ENCODE peak calls at places on chromosomes 7 and 10, in eight cellular contexts. One of them, this sample, is unnamed.

GRCh38 chr10:21530168-21530567 is 3.9 kb upstream of the MLLT10 start:
- DNase-seq in H54: no peak
- DNase-seq in AG09309: no peak
- DNase-seq in cerebellum: no peak
- DNase-seq in osteocyte: no peak
- DNase-seq in left lung: no peak
- DNase-seq in transverse colon: no peak
- DNase-seq in activated naive CD8-positive, alpha-beta T cell treated with anti-CD3 and anti-CD28 coated beads, Interleukin-2, amount 50 U/mL, for 24 hours: no peak
- DNase-seq in this sample: no peak

GRCh38 chr10:42879380-42880254 is 97.0 kb downstream of the BMS1 start:
- DNase-seq in H54: no peak
- DNase-seq in AG09309: no peak
- DNase-seq in cerebellum: no peak
- DNase-seq in osteocyte: peak; percentile 83
- DNase-seq in left lung: no peak
- DNase-seq in transverse colon: no peak
- DNase-seq in activated naive CD8-positive, alpha-beta T cell treated with anti-CD3 and anti-CD28 coated beads, Interleukin-2, amount 50 U/mL, for 24 hours: no peak
- DNase-seq in this sample: no peak

GRCh38 chr10:118868618-118869017 is 113.8 kb upstream of the CACUL1 start:
- DNase-seq in H54: no peak
- DNase-seq in AG09309: no peak
- DNase-seq in cerebellum: no peak
- DNase-seq in osteocyte: no peak
- DNase-seq in left lung: no peak
- DNase-seq in transverse colon: no peak
- DNase-seq in activated naive CD8-positive, alpha-beta T cell treated with anti-CD3 and anti-CD28 coated beads, Interleukin-2, amount 50 U/mL, for 24 hours: no peak
- DNase-seq in this sample: no peak

GRCh38 chr10:103979530-103979929 is 12.6 kb downstream of the SLK start:
- DNase-seq in H54: no peak
- DNase-seq in AG09309: no peak
- DNase-seq in cerebellum: no peak
- DNase-seq in osteocyte: no peak
- DNase-seq in left lung: no peak
- DNase-seq in transverse colon: no peak
- DNase-seq in activated naive CD8-positive, alpha-beta T cell treated with anti-CD3 and anti-CD28 coated beads, Interleukin-2, amount 50 U/mL, for 24 hours: no peak
- DNase-seq in this sample: no peak

GRCh38 chr10:56317603-56318002 is 43.5 kb downstream of the ZWINT start:
- DNase-seq in H54: no peak
- DNase-seq in AG09309: no peak
- DNase-seq in cerebellum: no peak
- DNase-seq in osteocyte: no peak
- DNase-seq in left lung: no peak
- DNase-seq in transverse colon: no peak
- DNase-seq in activated naive CD8-positive, alpha-beta T cell treated with anti-CD3 and anti-CD28 coated beads, Interleukin-2, amount 50 U/mL, for 24 hours: no peak
- DNase-seq in this sample: no peak

GRCh38 chr7:102152672-102153585 is 133.7 kb upstream of the SH2B2 start:
- DNase-seq in H54: peak; percentile 32
- DNase-seq in AG09309: peak; percentile 13
- DNase-seq in cerebellum: no peak
- DNase-seq in osteocyte: no peak
- DNase-seq in left lung: peak; percentile 40
- DNase-seq in transverse colon: no peak
- DNase-seq in activated naive CD8-positive, alpha-beta T cell treated with anti-CD3 and anti-CD28 coated beads, Interleukin-2, amount 50 U/mL, for 24 hours: no peak
- DNase-seq in this sample: no peak

GRCh38 chr7:151239837-151240459 is 7.7 kb downstream of the CHPF2 start:
- DNase-seq in H54: no peak
- DNase-seq in AG09309: no peak
- DNase-seq in cerebellum: no peak
- DNase-seq in osteocyte: no peak
- DNase-seq in left lung: no peak
- DNase-seq in transverse colon: no peak
- DNase-seq in activated naive CD8-positive, alpha-beta T cell treated with anti-CD3 and anti-CD28 coated beads, Interleukin-2, amount 50 U/mL, for 24 hours: no peak
- DNase-seq in this sample: no peak

GRCh38 chr10:62083413-62083794 is 181.9 kb downstream of the ARID5B start:
- DNase-seq in H54: no peak
- DNase-seq in AG09309: no peak
- DNase-seq in cerebellum: no peak
- DNase-seq in osteocyte: no peak
- DNase-seq in left lung: no peak
- DNase-seq in transverse colon: no peak
- DNase-seq in activated naive CD8-positive, alpha-beta T cell treated with anti-CD3 and anti-CD28 coated beads, Interleukin-2, amount 50 U/mL, for 24 hours: no peak
- DNase-seq in this sample: no peak

GRCh38 chr7:136071106-136071505 is 93.9 kb upstream of the MTPN start:
- DNase-seq in H54: no peak
- DNase-seq in AG09309: no peak
- DNase-seq in cerebellum: no peak
- DNase-seq in osteocyte: no peak
- DNase-seq in left lung: no peak
- DNase-seq in transverse colon: no peak
- DNase-seq in activated naive CD8-positive, alpha-beta T cell treated with anti-CD3 and anti-CD28 coated beads, Interleukin-2, amount 50 U/mL, for 24 hours: no peak
- DNase-seq in this sample: no peak

GRCh38 chr10:69457771-69458237 is 6.5 kb downstream of the TSPAN15 start:
- DNase-seq in H54: no peak
- DNase-seq in AG09309: no peak
- DNase-seq in cerebellum: no peak
- DNase-seq in osteocyte: no peak
- DNase-seq in left lung: no peak
- DNase-seq in transverse colon: no peak
- DNase-seq in activated naive CD8-positive, alpha-beta T cell treated with anti-CD3 and anti-CD28 coated beads, Interleukin-2, amount 50 U/mL, for 24 hours: no peak
- DNase-seq in this sample: no peak

GRCh38 chr10:70597856-70598815 is 4.4 kb downstream of the PRF1 start:
- DNase-seq in H54: no peak
- DNase-seq in AG09309: no peak
- DNase-seq in cerebellum: no peak
- DNase-seq in osteocyte: peak; percentile 78
- DNase-seq in left lung: no peak
- DNase-seq in transverse colon: no peak
- DNase-seq in activated naive CD8-positive, alpha-beta T cell treated with anti-CD3 and anti-CD28 coated beads, Interleukin-2, amount 50 U/mL, for 24 hours: no peak
- DNase-seq in this sample: no peak

GRCh38 chr10:96683065-96683464 is 37.2 kb downstream of the PIK3AP1 start:
- DNase-seq in H54: no peak
- DNase-seq in AG09309: peak; percentile 81
- DNase-seq in cerebellum: no peak
- DNase-seq in osteocyte: no peak
- DNase-seq in left lung: no peak
- DNase-seq in transverse colon: no peak
- DNase-seq in activated naive CD8-positive, alpha-beta T cell treated with anti-CD3 and anti-CD28 coated beads, Interleukin-2, amount 50 U/mL, for 24 hours: no peak
- DNase-seq in this sample: peak; percentile 3

GRCh38 chr7:94414481-94414880 is 19.8 kb downstream of the COL1A2 start:
- DNase-seq in H54: no peak
- DNase-seq in AG09309: no peak
- DNase-seq in cerebellum: no peak
- DNase-seq in osteocyte: no peak
- DNase-seq in left lung: no peak
- DNase-seq in transverse colon: no peak
- DNase-seq in activated naive CD8-positive, alpha-beta T cell treated with anti-CD3 and anti-CD28 coated beads, Interleukin-2, amount 50 U/mL, for 24 hours: no peak
- DNase-seq in this sample: no peak

GRCh38 chr7:149171894-149172533 is 23.3 kb upstream of the ZNF282 start:
- DNase-seq in H54: no peak
- DNase-seq in AG09309: no peak
- DNase-seq in cerebellum: no peak
- DNase-seq in osteocyte: no peak
- DNase-seq in left lung: no peak
- DNase-seq in transverse colon: no peak
- DNase-seq in activated naive CD8-positive, alpha-beta T cell treated with anti-CD3 and anti-CD28 coated beads, Interleukin-2, amount 50 U/mL, for 24 hours: no peak
- DNase-seq in this sample: no peak

GRCh38 chr7:90701021-90701420 is 104.9 kb downstream of the CDK14 start:
- DNase-seq in H54: no peak
- DNase-seq in AG09309: no peak
- DNase-seq in cerebellum: no peak
- DNase-seq in osteocyte: no peak
- DNase-seq in left lung: no peak
- DNase-seq in transverse colon: no peak
- DNase-seq in activated naive CD8-positive, alpha-beta T cell treated with anti-CD3 and anti-CD28 coated beads, Interleukin-2, amount 50 U/mL, for 24 hours: no peak
- DNase-seq in this sample: no peak

GRCh38 chr7:151992375-151992774 is 33.1 kb upstream of the GALNT11 start:
- DNase-seq in H54: peak; percentile 27
- DNase-seq in AG09309: no peak
- DNase-seq in cerebellum: peak; percentile 9
- DNase-seq in osteocyte: no peak
- DNase-seq in left lung: peak; percentile 62
- DNase-seq in transverse colon: peak; percentile 39
- DNase-seq in activated naive CD8-positive, alpha-beta T cell treated with anti-CD3 and anti-CD28 coated beads, Interleukin-2, amount 50 U/mL, for 24 hours: peak; percentile 49
- DNase-seq in this sample: no peak

GRCh38 chr10:75592888-75593643 is 161.6 kb downstream of the LRMDA start:
- DNase-seq in H54: no peak
- DNase-seq in AG09309: no peak
- DNase-seq in cerebellum: no peak
- DNase-seq in osteocyte: no peak
- DNase-seq in left lung: no peak
- DNase-seq in transverse colon: no peak
- DNase-seq in activated naive CD8-positive, alpha-beta T cell treated with anti-CD3 and anti-CD28 coated beads, Interleukin-2, amount 50 U/mL, for 24 hours: no peak
- DNase-seq in this sample: no peak

GRCh38 chr7:140059288-140060242 is 3.2 kb downstream of the PARP12 start:
- DNase-seq in H54: peak; percentile 75
- DNase-seq in AG09309: peak; percentile 82
- DNase-seq in cerebellum: no peak
- DNase-seq in osteocyte: peak; percentile 66
- DNase-seq in left lung: peak; percentile 66
- DNase-seq in transverse colon: peak; percentile 89
- DNase-seq in activated naive CD8-positive, alpha-beta T cell treated with anti-CD3 and anti-CD28 coated beads, Interleukin-2, amount 50 U/mL, for 24 hours: peak; percentile 46
- DNase-seq in this sample: peak; percentile 67

GRCh38 chr7:35537067-35538023 is 157.6 kb downstream of the HERPUD2 start:
- DNase-seq in H54: peak; percentile 95
- DNase-seq in AG09309: peak; percentile 5
- DNase-seq in cerebellum: peak; percentile 73
- DNase-seq in osteocyte: peak; percentile 91
- DNase-seq in left lung: peak; percentile 71
- DNase-seq in transverse colon: peak; percentile 81
- DNase-seq in activated naive CD8-positive, alpha-beta T cell treated with anti-CD3 and anti-CD28 coated beads, Interleukin-2, amount 50 U/mL, for 24 hours: peak; percentile 84
- DNase-seq in this sample: peak; percentile 15

GRCh38 chr10:1591045-1591444 is 146.3 kb downstream of the ADARB2 start:
- DNase-seq in H54: no peak
- DNase-seq in AG09309: no peak
- DNase-seq in cerebellum: no peak
- DNase-seq in osteocyte: no peak
- DNase-seq in left lung: no peak
- DNase-seq in transverse colon: no peak
- DNase-seq in activated naive CD8-positive, alpha-beta T cell treated with anti-CD3 and anti-CD28 coated beads, Interleukin-2, amount 50 U/mL, for 24 hours: no peak
- DNase-seq in this sample: no peak

GRCh38 chr7:68688416-68689086 is 909.7 kb upstream of the AUTS2 start:
- DNase-seq in H54: no peak
- DNase-seq in AG09309: no peak
- DNase-seq in cerebellum: no peak
- DNase-seq in osteocyte: no peak
- DNase-seq in left lung: no peak
- DNase-seq in transverse colon: no peak
- DNase-seq in activated naive CD8-positive, alpha-beta T cell treated with anti-CD3 and anti-CD28 coated beads, Interleukin-2, amount 50 U/mL, for 24 hours: no peak
- DNase-seq in this sample: no peak

GRCh38 chr10:112827951-112828350 is 122.1 kb upstream of the TCF7L2 start:
- DNase-seq in H54: no peak
- DNase-seq in AG09309: no peak
- DNase-seq in cerebellum: no peak
- DNase-seq in osteocyte: no peak
- DNase-seq in left lung: no peak
- DNase-seq in transverse colon: no peak
- DNase-seq in activated naive CD8-positive, alpha-beta T cell treated with anti-CD3 and anti-CD28 coated beads, Interleukin-2, amount 50 U/mL, for 24 hours: no peak
- DNase-seq in this sample: no peak

GRCh38 chr7:6578114-6579084 is 1.1 kb downstream of the ZDHHC4 start:
- DNase-seq in H54: no peak
- DNase-seq in AG09309: no peak
- DNase-seq in cerebellum: no peak
- DNase-seq in osteocyte: no peak
- DNase-seq in left lung: no peak
- DNase-seq in transverse colon: no peak
- DNase-seq in activated naive CD8-positive, alpha-beta T cell treated with anti-CD3 and anti-CD28 coated beads, Interleukin-2, amount 50 U/mL, for 24 hours: no peak
- DNase-seq in this sample: no peak

GRCh38 chr10:44306147-44306710 is 78.7 kb downstream of the CXCL12 start:
- DNase-seq in H54: peak; percentile 44
- DNase-seq in AG09309: peak; percentile 67
- DNase-seq in cerebellum: no peak
- DNase-seq in osteocyte: no peak
- DNase-seq in left lung: no peak
- DNase-seq in transverse colon: no peak
- DNase-seq in activated naive CD8-positive, alpha-beta T cell treated with anti-CD3 and anti-CD28 coated beads, Interleukin-2, amount 50 U/mL, for 24 hours: no peak
- DNase-seq in this sample: peak; percentile 86

GRCh38 chr7:112160130-112160770 is 45.9 kb downstream of the DOCK4 start:
- DNase-seq in H54: no peak
- DNase-seq in AG09309: no peak
- DNase-seq in cerebellum: no peak
- DNase-seq in osteocyte: no peak
- DNase-seq in left lung: no peak
- DNase-seq in transverse colon: no peak
- DNase-seq in activated naive CD8-positive, alpha-beta T cell treated with anti-CD3 and anti-CD28 coated beads, Interleukin-2, amount 50 U/mL, for 24 hours: no peak
- DNase-seq in this sample: no peak

GRCh38 chr7:50502001-50502684 is 52.0 kb upstream of the FIGNL1 start:
- DNase-seq in H54: peak; percentile 77
- DNase-seq in AG09309: peak; percentile 62
- DNase-seq in cerebellum: no peak
- DNase-seq in osteocyte: no peak
- DNase-seq in left lung: peak; percentile 57
- DNase-seq in transverse colon: peak; percentile 55
- DNase-seq in activated naive CD8-positive, alpha-beta T cell treated with anti-CD3 and anti-CD28 coated beads, Interleukin-2, amount 50 U/mL, for 24 hours: no peak
- DNase-seq in this sample: peak; percentile 54

GRCh38 chr7:44294325-44295069 is 30.9 kb downstream of the CAMK2B start:
- DNase-seq in H54: no peak
- DNase-seq in AG09309: no peak
- DNase-seq in cerebellum: peak; percentile 0
- DNase-seq in osteocyte: no peak
- DNase-seq in left lung: peak; percentile 20
- DNase-seq in transverse colon: peak; percentile 3
- DNase-seq in activated naive CD8-positive, alpha-beta T cell treated with anti-CD3 and anti-CD28 coated beads, Interleukin-2, amount 50 U/mL, for 24 hours: no peak
- DNase-seq in this sample: no peak

GRCh38 chr10:96667401-96667800 is 52.9 kb downstream of the PIK3AP1 start:
- DNase-seq in H54: no peak
- DNase-seq in AG09309: no peak
- DNase-seq in cerebellum: peak; percentile 65
- DNase-seq in osteocyte: no peak
- DNase-seq in left lung: no peak
- DNase-seq in transverse colon: no peak
- DNase-seq in activated naive CD8-positive, alpha-beta T cell treated with anti-CD3 and anti-CD28 coated beads, Interleukin-2, amount 50 U/mL, for 24 hours: no peak
- DNase-seq in this sample: no peak

GRCh38 chr10:79127151-79127961 is 58.6 kb downstream of the ZMIZ1 start:
- DNase-seq in H54: peak; percentile 95
- DNase-seq in AG09309: peak; percentile 54
- DNase-seq in cerebellum: no peak
- DNase-seq in osteocyte: no peak
- DNase-seq in left lung: peak; percentile 93
- DNase-seq in transverse colon: peak; percentile 61
- DNase-seq in activated naive CD8-positive, alpha-beta T cell treated with anti-CD3 and anti-CD28 coated beads, Interleukin-2, amount 50 U/mL, for 24 hours: no peak
- DNase-seq in this sample: no peak

GRCh38 chr7:137990251-137990901 is 11.5 kb downstream of the CREB3L2 start:
- DNase-seq in H54: no peak
- DNase-seq in AG09309: peak; percentile 89
- DNase-seq in cerebellum: no peak
- DNase-seq in osteocyte: no peak
- DNase-seq in left lung: no peak
- DNase-seq in transverse colon: no peak
- DNase-seq in activated naive CD8-positive, alpha-beta T cell treated with anti-CD3 and anti-CD28 coated beads, Interleukin-2, amount 50 U/mL, for 24 hours: no peak
- DNase-seq in this sample: no peak

GRCh38 chr7:6142871-6143380 is 111.8 kb downstream of the ANKRD61 start:
- DNase-seq in H54: no peak
- DNase-seq in AG09309: no peak
- DNase-seq in cerebellum: no peak
- DNase-seq in osteocyte: peak; percentile 66
- DNase-seq in left lung: no peak
- DNase-seq in transverse colon: no peak
- DNase-seq in activated naive CD8-positive, alpha-beta T cell treated with anti-CD3 and anti-CD28 coated beads, Interleukin-2, amount 50 U/mL, for 24 hours: no peak
- DNase-seq in this sample: no peak

GRCh38 chr7:105932835-105933477 is 30.1 kb upstream of the CDHR3 start:
- DNase-seq in H54: no peak
- DNase-seq in AG09309: peak; percentile 88
- DNase-seq in cerebellum: peak; percentile 40
- DNase-seq in osteocyte: no peak
- DNase-seq in left lung: peak; percentile 69
- DNase-seq in transverse colon: peak; percentile 16
- DNase-seq in activated naive CD8-positive, alpha-beta T cell treated with anti-CD3 and anti-CD28 coated beads, Interleukin-2, amount 50 U/mL, for 24 hours: no peak
- DNase-seq in this sample: peak; percentile 89

GRCh38 chr7:124459101-124460052 is 306.2 kb downstream of the GPR37 start:
- DNase-seq in H54: no peak
- DNase-seq in AG09309: no peak
- DNase-seq in cerebellum: no peak
- DNase-seq in osteocyte: no peak
- DNase-seq in left lung: no peak
- DNase-seq in transverse colon: no peak
- DNase-seq in activated naive CD8-positive, alpha-beta T cell treated with anti-CD3 and anti-CD28 coated beads, Interleukin-2, amount 50 U/mL, for 24 hours: no peak
- DNase-seq in this sample: no peak

GRCh38 chr10:95377950-95378349 is 87.1 kb upstream of the PDLIM1 start:
- DNase-seq in H54: no peak
- DNase-seq in AG09309: no peak
- DNase-seq in cerebellum: no peak
- DNase-seq in osteocyte: no peak
- DNase-seq in left lung: no peak
- DNase-seq in transverse colon: no peak
- DNase-seq in activated naive CD8-positive, alpha-beta T cell treated with anti-CD3 and anti-CD28 coated beads, Interleukin-2, amount 50 U/mL, for 24 hours: no peak
- DNase-seq in this sample: no peak

This sample was measured in AG09319.